ENCODE peak calls at places on chromosome 5, in six cellular contexts. One of them, this sample, is unnamed.

GRCh38 chr5:42984307-42984706 is 55.8 kb downstream of the ANXA2R start:
- DNase-seq in fibroblast of lung: no peak
- DNase-seq in GM12865: no peak
- DNase-seq in astrocyte of the spinal cord: no peak
- DNase-seq in transverse colon: no peak
- DNase-seq in BJ: no peak
- DNase-seq in this sample: no peak

GRCh38 chr5:138905541-138905940 is 30.4 kb upstream of the LRRTM2 start:
- DNase-seq in fibroblast of lung: no peak
- DNase-seq in GM12865: no peak
- DNase-seq in astrocyte of the spinal cord: peak; percentile 54
- DNase-seq in transverse colon: no peak
- DNase-seq in BJ: peak; percentile 59
- DNase-seq in this sample: no peak

GRCh38 chr5:11384441-11385250 is 519.6 kb downstream of the CTNND2 start:
- DNase-seq in fibroblast of lung: no peak
- DNase-seq in GM12865: no peak
- DNase-seq in astrocyte of the spinal cord: no peak
- DNase-seq in transverse colon: no peak
- DNase-seq in BJ: no peak
- DNase-seq in this sample: no peak

GRCh38 chr5:135696317-135696716 is 117.5 kb upstream of the CXCL14 start:
- DNase-seq in fibroblast of lung: no peak
- DNase-seq in GM12865: no peak
- DNase-seq in astrocyte of the spinal cord: no peak
- DNase-seq in transverse colon: no peak
- DNase-seq in BJ: no peak
- DNase-seq in this sample: no peak

GRCh38 chr5:62340392-62340791 is 34.4 kb downstream of the KIF2A start:
- DNase-seq in fibroblast of lung: peak; percentile 40
- DNase-seq in GM12865: peak; percentile 37
- DNase-seq in astrocyte of the spinal cord: peak; percentile 11
- DNase-seq in transverse colon: no peak
- DNase-seq in BJ: no peak
- DNase-seq in this sample: no peak

GRCh38 chr5:62376064-62376463 is 27.6 kb downstream of the DIMT1 start:
- DNase-seq in fibroblast of lung: peak; percentile 10
- DNase-seq in GM12865: no peak
- DNase-seq in astrocyte of the spinal cord: no peak
- DNase-seq in transverse colon: no peak
- DNase-seq in BJ: no peak
- DNase-seq in this sample: no peak

GRCh38 chr5:152349683-152350526 is 55.2 kb downstream of the NMUR2 start:
- DNase-seq in fibroblast of lung: peak; percentile 24
- DNase-seq in GM12865: peak; percentile 51
- DNase-seq in astrocyte of the spinal cord: peak; percentile 12
- DNase-seq in transverse colon: peak; percentile 8
- DNase-seq in BJ: no peak
- DNase-seq in this sample: no peak

GRCh38 chr5:14200312-14200990 is 57.3 kb downstream of the TRIO start:
- DNase-seq in fibroblast of lung: no peak
- DNase-seq in GM12865: no peak
- DNase-seq in astrocyte of the spinal cord: no peak
- DNase-seq in transverse colon: no peak
- DNase-seq in BJ: no peak
- DNase-seq in this sample: no peak

GRCh38 chr5:68187268-68188055 is 28.1 kb upstream of the PIK3R1 start:
- DNase-seq in fibroblast of lung: peak; percentile 66
- DNase-seq in GM12865: no peak
- DNase-seq in astrocyte of the spinal cord: peak; percentile 73
- DNase-seq in transverse colon: no peak
- DNase-seq in BJ: no peak
- DNase-seq in this sample: no peak

GRCh38 chr5:19058216-19058615 is 929.8 kb downstream of the CDH18 start:
- DNase-seq in fibroblast of lung: no peak
- DNase-seq in GM12865: no peak
- DNase-seq in astrocyte of the spinal cord: no peak
- DNase-seq in transverse colon: no peak
- DNase-seq in BJ: no peak
- DNase-seq in this sample: no peak

GRCh38 chr5:180353226-180353962 is at the start of gene GFPT2:
- DNase-seq in fibroblast of lung: peak; percentile 79
- DNase-seq in GM12865: peak; percentile 44
- DNase-seq in astrocyte of the spinal cord: peak; percentile 84
- DNase-seq in transverse colon: peak; percentile 74
- DNase-seq in BJ: no peak
- DNase-seq in this sample: no peak

GRCh38 chr5:180352116-180352975 is 790 bp downstream of the GFPT2 start:
- DNase-seq in fibroblast of lung: peak; percentile 63
- DNase-seq in GM12865: no peak
- DNase-seq in astrocyte of the spinal cord: no peak
- DNase-seq in transverse colon: no peak
- DNase-seq in BJ: no peak
- DNase-seq in this sample: no peak

GRCh38 chr5:180354966-180355365 is 1.8 kb upstream of the GFPT2 start:
- DNase-seq in fibroblast of lung: no peak
- DNase-seq in GM12865: no peak
- DNase-seq in astrocyte of the spinal cord: no peak
- DNase-seq in transverse colon: no peak
- DNase-seq in BJ: no peak
- DNase-seq in this sample: no peak

GRCh38 chr5:180352976-180353225 is 235 bp downstream of the GFPT2 start:
- DNase-seq in fibroblast of lung: no peak
- DNase-seq in GM12865: no peak
- DNase-seq in astrocyte of the spinal cord: no peak
- DNase-seq in transverse colon: no peak
- DNase-seq in BJ: no peak
- DNase-seq in this sample: no peak

DNA sequence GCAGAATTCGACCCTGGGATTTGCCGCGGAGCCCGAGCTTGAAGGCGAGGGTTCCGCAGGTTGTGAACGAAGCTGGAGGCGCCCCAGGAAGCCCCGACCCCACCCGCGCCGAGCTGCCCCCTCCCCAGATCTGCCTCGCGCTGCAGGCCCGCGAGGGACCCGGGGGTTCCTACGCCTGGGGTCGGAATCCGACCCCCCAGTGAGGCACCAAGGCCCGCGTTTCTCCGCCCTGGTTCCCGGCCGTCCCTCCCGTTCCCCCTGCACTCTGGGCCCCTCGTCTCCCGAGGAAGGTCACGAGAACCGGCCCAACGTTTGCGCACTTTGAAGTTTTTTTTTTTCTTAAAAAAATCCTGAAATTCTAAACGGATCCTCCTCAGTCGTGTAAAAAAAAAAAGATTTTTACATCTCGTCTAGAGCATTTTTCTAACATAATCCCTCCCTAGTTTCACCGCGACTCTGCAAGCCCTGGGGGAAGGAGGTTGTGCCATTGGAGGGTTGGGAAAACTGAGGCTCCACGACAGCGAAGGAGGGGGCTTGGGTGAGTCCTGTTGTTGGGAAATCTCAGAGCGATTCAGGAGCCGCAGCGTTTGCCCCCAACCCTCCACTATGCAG is 933 bp upstream of the GFPT2 start:
- DNase-seq in fibroblast of lung: no peak
- DNase-seq in GM12865: no peak
- DNase-seq in astrocyte of the spinal cord: no peak
- DNase-seq in transverse colon: no peak
- DNase-seq in BJ: no peak
- DNase-seq in this sample: no peak
- H3K4me3 ChIP-seq in fibroblast of lung: peak overlapping the region; percentile 53
- H3K4me3 ChIP-seq in GM12865: no peak overlapping the region
- H3K4me3 ChIP-seq in astrocyte of the spinal cord: peak overlapping the region; percentile 82
- H3K4me3 ChIP-seq in transverse colon: peak overlapping the region; percentile 46
- H3K4me3 ChIP-seq in BJ: peak overlapping the region; percentile 67
- H3K4me3 ChIP-seq in this sample: peak overlapping the region; percentile 59

GRCh38 chr5:180825768-180826525 is 23.3 kb upstream of the MGAT1 start:
- DNase-seq in fibroblast of lung: peak; percentile 72
- DNase-seq in GM12865: no peak
- DNase-seq in astrocyte of the spinal cord: peak; percentile 44
- DNase-seq in transverse colon: peak; percentile 65
- DNase-seq in BJ: no peak
- DNase-seq in this sample: no peak

GRCh38 chr5:180829711-180830110 is 27.1 kb upstream of the MGAT1 start:
- DNase-seq in fibroblast of lung: no peak
- DNase-seq in GM12865: no peak
- DNase-seq in astrocyte of the spinal cord: no peak
- DNase-seq in transverse colon: no peak
- DNase-seq in BJ: no peak
- DNase-seq in this sample: no peak

GRCh38 chr5:180832638-180833068 is 28.4 kb downstream of the ZFP62 start:
- DNase-seq in fibroblast of lung: no peak
- DNase-seq in GM12865: peak; percentile 86
- DNase-seq in astrocyte of the spinal cord: no peak
- DNase-seq in transverse colon: peak; percentile 39
- DNase-seq in BJ: no peak
- DNase-seq in this sample: peak; percentile 69

GRCh38 chr5:180830253-180831138 is 27.9 kb upstream of the MGAT1 start:
- DNase-seq in fibroblast of lung: peak; percentile 49
- DNase-seq in GM12865: peak; percentile 87
- DNase-seq in astrocyte of the spinal cord: no peak
- DNase-seq in transverse colon: peak; percentile 85
- DNase-seq in BJ: no peak
- DNase-seq in this sample: no peak

DNA sequence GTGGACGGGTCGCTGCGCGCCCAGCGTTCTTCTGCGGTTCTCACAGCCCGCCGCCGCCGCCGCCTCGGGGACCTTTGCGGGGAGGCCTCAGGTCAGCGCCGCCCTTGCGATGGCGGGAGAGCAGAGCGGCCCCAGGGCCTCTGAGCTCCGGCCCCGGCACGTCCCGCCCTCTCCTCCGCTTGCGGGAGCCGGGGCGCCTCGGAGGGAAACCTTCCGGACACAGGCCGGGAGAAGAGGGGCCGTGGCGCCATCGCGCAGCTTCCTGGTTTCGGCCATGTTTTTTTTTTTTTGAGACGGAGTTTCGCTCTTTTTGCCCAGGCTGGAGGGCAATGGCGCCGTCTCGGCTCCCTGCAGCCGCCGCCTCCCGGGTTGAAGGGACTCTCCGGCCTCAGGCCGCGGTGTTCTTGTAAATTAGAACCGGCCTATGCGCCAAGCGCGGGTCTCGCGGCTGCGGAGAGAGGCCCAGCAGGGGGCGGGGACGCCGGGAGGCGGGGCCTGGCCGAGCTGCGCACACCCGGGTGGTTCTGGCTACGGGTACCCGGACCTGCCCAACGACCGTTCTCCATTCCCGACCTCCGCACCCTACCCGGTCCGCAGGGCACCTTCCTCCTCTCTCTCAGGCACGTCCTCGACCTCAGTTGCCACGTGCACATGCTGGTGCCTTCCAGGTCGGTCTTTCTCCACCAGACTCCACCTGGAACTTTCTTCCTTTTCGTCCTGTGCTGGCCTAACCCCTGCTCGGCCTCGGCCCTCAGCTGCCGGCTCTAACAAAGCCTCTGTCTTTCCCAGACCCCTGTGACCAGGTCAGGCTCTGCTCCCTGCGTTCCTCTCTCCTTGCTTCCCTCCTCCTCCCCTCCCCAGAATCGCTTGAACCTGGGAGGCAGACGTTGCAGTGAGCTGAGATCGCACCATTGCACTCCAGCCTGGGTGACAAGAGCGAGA is 28.8 kb upstream of the MGAT1 start:
- DNase-seq in fibroblast of lung: peak; percentile 70
- DNase-seq in GM12865: peak; percentile 90
- DNase-seq in astrocyte of the spinal cord: peak; percentile 70
- DNase-seq in transverse colon: peak; percentile 92
- DNase-seq in BJ: peak; percentile 11
- DNase-seq in this sample: peak; percentile 53
- TF ChIP-seq CTCF in fibroblast of lung: no peak
- TF ChIP-seq CTCF in GM12865: peak; percentile 17
- TF ChIP-seq CTCF in astrocyte of the spinal cord: peak; percentile 17
- TF ChIP-seq CTCF in transverse colon: peak; percentile 9
- TF ChIP-seq CTCF in BJ: no peak
- TF ChIP-seq CTCF in this sample: peak; percentile 15

DNA sequence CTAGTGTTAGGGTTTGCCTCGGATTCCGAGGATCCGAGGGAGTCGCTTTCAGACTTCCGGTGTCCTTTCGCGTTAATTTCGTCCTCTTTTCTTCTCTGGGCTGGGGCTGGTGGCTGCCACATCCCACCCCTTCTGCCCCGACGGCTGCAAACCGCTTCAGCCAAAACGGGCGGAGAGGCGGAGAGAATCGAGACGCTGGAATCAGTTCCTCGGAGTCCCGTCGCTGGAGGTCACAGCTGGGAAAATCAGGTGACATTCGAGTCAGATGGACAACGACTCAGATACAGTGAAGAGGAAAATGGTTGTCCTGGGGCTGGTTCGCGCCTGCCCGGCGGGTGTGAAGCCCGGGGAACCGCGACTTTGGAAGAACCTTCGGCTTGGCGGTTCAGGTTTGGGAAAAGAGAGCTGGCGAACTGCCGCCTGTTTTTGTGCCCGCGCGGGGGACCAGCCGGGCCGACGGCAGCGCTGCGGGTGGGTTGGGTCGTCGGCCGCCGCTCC is 8.9 kb upstream of the NKX2-5 start:
- DNase-seq in fibroblast of lung: no peak
- DNase-seq in GM12865: no peak
- DNase-seq in astrocyte of the spinal cord: no peak
- DNase-seq in transverse colon: no peak
- DNase-seq in BJ: no peak
- DNase-seq in this sample: no peak
- H3K4me3 ChIP-seq in fibroblast of lung: no peak overlapping the region
- H3K4me3 ChIP-seq in GM12865: no peak overlapping the region
- H3K4me3 ChIP-seq in astrocyte of the spinal cord: no peak overlapping the region
- H3K4me3 ChIP-seq in transverse colon: no peak overlapping the region
- H3K4me3 ChIP-seq in BJ: no peak overlapping the region
- H3K4me3 ChIP-seq in this sample: no peak overlapping the region

GRCh38 chr5:140840978-140841962 is at the start of gene PCDHA8:
- DNase-seq in fibroblast of lung: no peak
- DNase-seq in GM12865: no peak
- DNase-seq in astrocyte of the spinal cord: no peak
- DNase-seq in transverse colon: no peak
- DNase-seq in BJ: no peak
- DNase-seq in this sample: no peak
- TF ChIP-seq CTCF in fibroblast of lung: no peak
- TF ChIP-seq CTCF in GM12865: peak; percentile 20
- TF ChIP-seq CTCF in astrocyte of the spinal cord: peak; percentile 21
- TF ChIP-seq CTCF in transverse colon: no peak
- TF ChIP-seq CTCF in BJ: no peak
- TF ChIP-seq CTCF in this sample: no peak

GRCh38 chr5:54649041-54649504 is 131.5 kb downstream of the SNX18 start:
- DNase-seq in fibroblast of lung: no peak
- DNase-seq in GM12865: no peak
- DNase-seq in astrocyte of the spinal cord: no peak
- DNase-seq in transverse colon: no peak
- DNase-seq in BJ: no peak
- DNase-seq in this sample: no peak
- H3K4me3 ChIP-seq in fibroblast of lung: no peak overlapping the region
- H3K4me3 ChIP-seq in GM12865: no peak overlapping the region
- H3K4me3 ChIP-seq in astrocyte of the spinal cord: no peak overlapping the region
- H3K4me3 ChIP-seq in transverse colon: no peak overlapping the region
- H3K4me3 ChIP-seq in BJ: no peak overlapping the region
- H3K4me3 ChIP-seq in this sample: no peak overlapping the region